ENCODE peak calls at places on chromosomes 5 and 9, in nine cellular contexts. X is activated CD8-positive, alpha-beta T cell treated with anti-CD3 and anti-CD28 coated beads for 36 hours; K is NCI-H69; T is astrocyte of the spinal cord; D is gastrocnemius medialis; O is GM10248; I is AML-193; Y is WTC11; V is mesendoderm. S is an unnamed sample.

GRCh38 chr5:141870226-141870625 is 8.0 kb downstream of the PCDH1 start:
- DNase-seq in T (no peak), D (no peak), O (no peak), I (no peak), V (no peak), K (no peak), X (no peak), Y (no peak), S (no peak)

GRCh38 chr9:26357803-26358339 is 534.7 kb downstream of the CAAP1 start:
- DNase-seq in Y (no peak), O (no peak), K (no peak), X (no peak), V (no peak), I (no peak), D (no peak), T (no peak), S (no peak)

GRCh38 chr9:76868897-76869296 is 37.0 kb downstream of the PRUNE2 start:
- DNase-seq in X (no peak), D (no peak), T (peak; percentile 7), V (no peak), Y (no peak), K (peak; percentile 82), I (no peak), O (no peak), S (no peak)

GRCh38 chr5:116488334-116488733 is 86.3 kb downstream of the SEMA6A start:
- DNase-seq in T (no peak), Y (no peak), X (no peak), K (no peak), I (no peak), V (no peak), D (no peak), O (no peak), S (no peak)

GRCh38 chr5:108707145-108707544 is 40.6 kb upstream of the FER start:
- DNase-seq in I (no peak), Y (no peak), O (no peak), V (no peak), D (no peak), T (no peak), K (no peak), X (no peak), S (no peak)

GRCh38 chr9:37507586-37508134 is 21.9 kb downstream of the POLR1E start:
- DNase-seq in X (no peak), Y (no peak), O (no peak), D (no peak), K (no peak), V (no peak), I (no peak), T (no peak), S (no peak)

GRCh38 chr9:91541744-91542143 is 118.1 kb upstream of the NFIL3 start:
- DNase-seq in K (no peak), O (no peak), I (no peak), D (no peak), Y (no peak), V (no peak), T (peak; percentile 69), X (no peak), S (no peak)

GRCh38 chr9:88784960-88785359 is 206.3 kb upstream of the S1PR3 start:
- DNase-seq in Y (no peak), I (no peak), X (no peak), K (no peak), O (no peak), D (no peak), T (no peak), V (no peak), S (no peak)

GRCh38 chr5:67536892-67537291 is 340.3 kb upstream of the CD180 start:
- DNase-seq in Y (no peak), D (no peak), K (no peak), O (no peak), V (no peak), I (no peak), X (no peak), T (no peak), S (no peak)

GRCh38 chr5:148791334-148791667 is 35.1 kb upstream of the ADRB2 start:
- DNase-seq in K (no peak), I (no peak), X (peak; percentile 76), O (peak; percentile 43), Y (no peak), T (peak; percentile 48), V (no peak), D (no peak), S (peak; percentile 77)

GRCh38 chr5:136018814-136019777 is 9.7 kb upstream of the TGFBI start:
- DNase-seq in T (peak; percentile 98), D (peak; percentile 68), O (no peak), X (no peak), I (no peak), K (peak; percentile 85), V (no peak), Y (no peak), S (no peak)

GRCh38 chr5:123147128-123147527 is 58.1 kb downstream of the PRDM6 start:
- DNase-seq in X (no peak), K (no peak), O (no peak), I (no peak), D (no peak), V (no peak), T (no peak), Y (no peak), S (no peak)

GRCh38 chr5:76838481-76839261 is 11.1 kb upstream of the S100Z start:
- DNase-seq in Y (no peak), O (no peak), X (no peak), T (peak; percentile 86), I (no peak), K (no peak), D (no peak), V (peak; percentile 60), S (no peak)

GRCh38 chr9:128027166-128027539 is 40.0 kb downstream of the NAIF1 start:
- DNase-seq in Y (no peak), T (no peak), V (peak; percentile 25), O (no peak), I (peak; percentile 9), K (no peak), X (peak; percentile 77), D (no peak), S (no peak)

GRCh38 chr9:9791621-9792020 is 821.2 kb downstream of the PTPRD start:
- DNase-seq in I (peak; percentile 13), O (no peak), Y (no peak), K (peak; percentile 69), V (no peak), X (no peak), T (peak; percentile 47), D (no peak), S (no peak)

GRCh38 chr9:14313378-14313940 is 482 bp downstream of the NFIB start:
- DNase-seq in D (peak; percentile 72), I (no peak), V (peak; percentile 83), Y (peak; percentile 50), X (no peak), K (peak; percentile 87), O (peak; percentile 24), T (peak; percentile 61), S (no peak)

GRCh38 chr5:143525176-143525575 is 121.7 kb upstream of the NR3C1 start:
- DNase-seq in Y (no peak), I (no peak), V (no peak), O (no peak), K (peak; percentile 42), X (no peak), D (no peak), T (no peak), S (no peak)

GRCh38 chr5:143262393-143263174 is 140.9 kb downstream of the NR3C1 start:
- DNase-seq in Y (no peak), X (no peak), O (no peak), D (no peak), V (no peak), K (no peak), T (peak; percentile 92), I (no peak), S (peak; percentile 48)

GRCh38 chr9:124105266-124105665 is 93.7 kb downstream of the LHX2 start:
- DNase-seq in I (no peak), O (no peak), T (no peak), D (no peak), Y (no peak), V (no peak), K (no peak), X (no peak), S (no peak)

GRCh38 chr9:117523531-117524153 is 108.8 kb upstream of the ASTN2 start:
- DNase-seq in K (peak; percentile 68), Y (no peak), D (no peak), V (no peak), I (no peak), T (no peak), O (no peak), X (no peak), S (no peak)

GRCh38 chr9:447230-448025 is 232.8 kb downstream of the DOCK8 start:
- DNase-seq in O (peak; percentile 26), D (no peak), K (no peak), T (peak; percentile 81), V (no peak), X (peak; percentile 84), Y (no peak), I (no peak), S (no peak)

GRCh38 chr9:104074876-104075275 is 19.2 kb upstream of the SMC2 start:
- DNase-seq in D (no peak), T (peak; percentile 78), K (no peak), O (no peak), X (no peak), V (no peak), Y (no peak), I (no peak), S (no peak)

GRCh38 chr9:121289554-121290370 is 21.8 kb downstream of the GSN start:
- DNase-seq in O (no peak), V (no peak), X (no peak), T (no peak), Y (no peak), I (no peak), K (peak; percentile 33), D (no peak), S (no peak)

GRCh38 chr5:83662558-83662957 is 58.1 kb downstream of the HAPLN1 start:
- DNase-seq in D (no peak), T (no peak), X (no peak), I (peak; percentile 75), K (peak; percentile 66), Y (no peak), O (no peak), V (no peak), S (peak; percentile 12)

GRCh38 chr5:27008604-27009564 is 29.5 kb downstream of the CDH9 start:
- DNase-seq in O (no peak), K (no peak), T (no peak), Y (no peak), D (no peak), I (no peak), V (no peak), X (no peak), S (no peak)

GRCh38 chr5:891117-891836 is 1.3 kb downstream of the BRD9 start:
- DNase-seq in K (no peak), V (peak; percentile 66), Y (peak; percentile 25), D (no peak), O (peak; percentile 54), T (no peak), X (no peak), I (no peak), S (no peak)

S was measured in GM12878.